ENCODE peak calls at places on chromosomes 2 and 18, in five cellular contexts. U is psoas muscle; Z is uterus; T is CD8-positive, alpha-beta memory T cell; J is left ventricle myocardium inferior. G is an unnamed sample.

GRCh38 chr18:40687401-40687800 is 1267.6 kb upstream of the PIK3C3 start:
- DNase-seq in U (no peak), Z (no peak), T (no peak), J (no peak), G (no peak)

GRCh38 chr18:77108001-77108692 is 24.4 kb downstream of the MBP start:
- DNase-seq in U (peak; percentile 54), Z (peak; percentile 84), T (no peak), J (no peak), G (no peak)

GRCh38 chr2:188114014-188114413 is 177.7 kb upstream of the GULP1 start:
- DNase-seq in U (no peak), Z (no peak), T (no peak), J (no peak), G (no peak)

GRCh38 chr18:54119524-54120019 is 104.9 kb downstream of the MBD2 start:
- DNase-seq in U (no peak), Z (no peak), T (no peak), J (no peak), G (peak; percentile 4)

GRCh38 chr18:48928787-48929186 is 22.0 kb downstream of the SMAD7 start:
- DNase-seq in U (no peak), Z (no peak), T (peak; percentile 71), J (peak; percentile 68), G (peak; percentile 46)

GRCh38 chr2:239911630-239912071 is 113.5 kb downstream of the NDUFA10 start:
- DNase-seq in U (no peak), Z (no peak), T (no peak), J (no peak), G (peak; percentile 15)

GRCh38 chr2:225270861-225271260 is 128.6 kb upstream of the NYAP2 start:
- DNase-seq in U (no peak), Z (no peak), T (no peak), J (no peak), G (no peak)

GRCh38 chr18:7548226-7548625 is 18.9 kb upstream of the PTPRM start:
- DNase-seq in U (no peak), Z (no peak), T (no peak), J (no peak), G (no peak)

GRCh38 chr2:105526000-105526925 is 127.4 kb upstream of the FHL2 start:
- DNase-seq in U (no peak), Z (no peak), T (no peak), J (no peak), G (peak; percentile 55)

GRCh38 chr18:13447621-13448020 is 229.1 kb downstream of the LDLRAD4 start:
- DNase-seq in U (peak; percentile 82), Z (no peak), T (no peak), J (no peak), G (no peak)

GRCh38 chr2:15182275-15182674 is 378.9 kb downstream of the NBAS start:
- DNase-seq in U (no peak), Z (no peak), T (no peak), J (no peak), G (no peak)

DNA sequence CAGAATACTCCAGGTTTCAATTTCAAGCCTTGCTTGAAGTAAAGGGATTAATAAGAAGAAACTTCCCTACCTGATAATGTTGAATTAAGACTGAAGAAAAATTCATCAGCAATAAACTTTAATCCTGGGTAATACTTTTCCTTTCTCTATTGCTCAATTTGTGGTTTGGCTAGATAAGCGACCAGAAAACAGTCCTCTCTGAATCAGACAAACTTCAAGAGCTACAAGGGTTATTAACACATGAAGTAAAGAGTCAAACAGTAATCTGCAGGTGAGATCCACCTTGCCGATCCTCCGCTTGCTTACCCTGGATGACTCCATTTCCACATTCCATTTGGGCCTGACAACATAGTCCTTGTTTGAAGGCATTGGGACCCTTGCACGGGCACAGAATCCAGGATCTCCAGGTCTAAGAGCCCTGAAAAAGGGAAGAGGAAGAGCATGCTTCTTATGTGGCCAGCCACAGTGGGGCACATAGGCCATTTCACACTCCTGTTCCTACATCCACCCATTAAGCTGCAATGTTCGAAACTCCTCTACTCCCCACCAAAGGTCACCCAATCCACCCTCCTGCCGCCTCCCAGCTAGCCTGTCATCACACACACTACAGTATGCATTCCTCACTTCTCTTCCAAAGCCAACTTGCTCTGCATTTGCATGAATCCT is 39.9 kb downstream of the IWS1 start:
- DNase-seq in U (no peak), Z (no peak), T (no peak), J (no peak), G (no peak)
- H3K36me3 ChIP-seq in U (peaks cover 25% of the 10 kb centered on the region), Z (no peaks in the 10 kb centered on the region), T (peaks cover 43% of the 10 kb centered on the region), J (peaks cover 95% of the 10 kb centered on the region), G (peaks cover 32% of the 10 kb centered on the region)

GRCh38 chr2:207765541-207765940 is 4.2 kb downstream of the FZD5 start:
- DNase-seq in U (no peak), Z (no peak), T (no peak), J (no peak), G (peak; percentile 73)
- H3K4me3 ChIP-seq in U (no peak overlapping the region), Z (no peak overlapping the region), T (no peak overlapping the region), J (no peak overlapping the region), G (peak overlapping the region; percentile 99)

DNA sequence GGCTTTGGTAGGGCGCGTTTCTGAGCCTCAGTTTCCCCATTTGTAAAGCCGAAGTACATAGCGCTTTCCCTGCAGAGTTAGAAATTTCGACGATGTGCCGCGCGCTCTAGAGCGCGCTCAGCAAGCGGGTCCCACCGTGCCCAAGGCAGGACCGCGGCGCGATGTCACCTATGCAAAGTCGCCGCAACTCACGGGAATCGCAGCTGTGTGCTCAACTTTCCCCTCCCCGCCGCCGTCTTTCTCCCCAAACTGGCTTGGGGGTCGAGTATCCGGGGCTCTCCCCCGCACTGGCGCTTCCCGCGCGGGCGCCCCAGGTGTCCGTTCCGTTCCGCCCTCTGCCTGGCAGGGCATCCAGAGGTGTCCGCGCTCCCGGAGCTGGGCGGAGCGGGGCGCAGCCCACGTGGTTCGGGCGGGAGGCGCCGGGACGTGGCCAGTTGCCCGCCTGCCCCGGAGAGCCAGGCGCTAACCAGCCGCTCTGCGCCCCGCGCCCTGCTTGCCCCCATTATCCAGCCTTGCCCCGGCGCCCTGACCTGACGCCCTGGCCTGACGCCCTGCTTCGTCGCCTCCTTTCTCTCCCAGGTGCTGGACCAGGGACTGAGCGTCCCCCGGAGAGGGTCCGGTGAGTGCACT is at the start of gene MLPH:
- DNase-seq in U (peak; percentile 71), Z (no peak), T (no peak), J (peak; percentile 61), G (peak; percentile 87)
- H3K27me3 ChIP-seq in U (no peaks in the 10 kb centered on the region), Z (no peaks in the 10 kb centered on the region), T (peaks cover 9% of the 10 kb centered on the region), J (peaks cover 39% of the 10 kb centered on the region), G (peaks cover 45% of the 10 kb centered on the region)

GRCh38 chr2:205170399-205170798 is 511.9 kb upstream of the NRP2 start:
- DNase-seq in U (no peak), Z (no peak), T (no peak), J (no peak), G (no peak)
- H3K36me3 ChIP-seq in U (no peaks in the 10 kb centered on the region), Z (no peaks in the 10 kb centered on the region), T (no peaks in the 10 kb centered on the region), J (no peaks in the 10 kb centered on the region), G (no peaks in the 10 kb centered on the region)